ENCODE peak calls at places on chromosome 21, in seven cellular contexts. S, Q, F, M, G, K and R are unnamed samples.
A peak's percentile ranks its signal among the peaks of the same experiment; 100 is the strongest.

GRCh38 chr21:39115659-39116235 is 67.5 kb downstream of the PSMG1 start:
- DNase-seq in S (no peak), K (no peak), Q (no peak), F (peak; percentile 13), M (peak; percentile 5), G (no peak), R (no peak)

GRCh38 chr21:31873275-31873695 is 465 bp downstream of the HUNK start:
- DNase-seq in K (no peak), G (peak; percentile 37), S (peak; percentile 55), F (no peak), Q (no peak), M (no peak), R (no peak)

GRCh38 chr21:44405948-44406872 is 49.1 kb upstream of the LRRC3 start:
- DNase-seq in Q (no peak), K (no peak), F (peak; percentile 87), M (peak; percentile 85), G (no peak), S (no peak), R (no peak)

GRCh38 chr21:41641821-41642368 is 125.0 kb downstream of the RIPK4 start:
- DNase-seq in G (peak; percentile 39), F (peak; percentile 94), M (peak; percentile 94), S (no peak), K (no peak), Q (no peak), R (no peak)

GRCh38 chr21:43921979-43922945 is 57.2 kb downstream of the AGPAT3 start:
- DNase-seq in K (no peak), S (no peak), M (no peak), F (no peak), G (no peak), Q (no peak), R (peak; percentile 69)

GRCh38 chr21:42939581-42940413 is 14.4 kb upstream of the ERVH48-1 start:
- DNase-seq in G (peak; percentile 89), K (no peak), S (no peak), Q (no peak), F (peak; percentile 74), M (peak; percentile 91), R (no peak)

GRCh38 chr21:16388291-16388690 is 658.5 kb downstream of the USP25 start:
- DNase-seq in Q (no peak), F (no peak), M (no peak), G (no peak), K (no peak), S (no peak), R (no peak)

GRCh38 chr21:37582613-37583012 is 216.0 kb downstream of the DYRK1A start:
- DNase-seq in S (peak; percentile 48), M (peak; percentile 63), K (no peak), F (peak; percentile 38), G (peak; percentile 24), Q (no peak), R (no peak)

GRCh38 chr21:41612674-41613250 is 104.8 kb upstream of the TMPRSS2 start:
- DNase-seq in F (peak; percentile 53), K (peak; percentile 71), M (peak; percentile 98), G (peak; percentile 71), S (peak; percentile 78), Q (no peak), R (no peak)

GRCh38 chr21:44887807-44888580 is 14.5 kb upstream of the PTTG1IP start:
- DNase-seq in G (no peak), S (no peak), Q (no peak), M (no peak), F (no peak), K (no peak), R (no peak)

GRCh38 chr21:38849776-38850175 is 44.0 kb downstream of the ETS2 start:
- DNase-seq in Q (no peak), K (no peak), S (no peak), M (no peak), F (no peak), G (no peak), R (no peak)

GRCh38 chr21:25735895-25736597 is 1.3 kb downstream of the GABPA start:
- DNase-seq in S (no peak), G (no peak), F (no peak), K (no peak), M (peak; percentile 4), Q (peak; percentile 3), R (no peak)

GRCh38 chr21:44918581-44919033 is 2.1 kb downstream of the ITGB2 start:
- DNase-seq in K (no peak), Q (no peak), F (no peak), S (no peak), G (no peak), M (no peak), R (no peak)

GRCh38 chr21:31459457-31459856 is 115.4 kb upstream of the TIAM1 start:
- DNase-seq in G (no peak), Q (no peak), S (peak; percentile 48), M (no peak), F (no peak), K (no peak), R (no peak)

GRCh38 chr21:32993894-32994293 is 31.8 kb upstream of the OLIG2 start:
- DNase-seq in Q (no peak), S (no peak), G (no peak), F (no peak), M (no peak), K (no peak), R (no peak)

GRCh38 chr21:26883768-26884167 is 38.6 kb upstream of the ADAMTS1 start:
- DNase-seq in G (no peak), Q (no peak), K (no peak), S (no peak), F (no peak), M (peak; percentile 8), R (no peak)

GRCh38 chr21:16376673-16377072 is 646.9 kb downstream of the USP25 start:
- DNase-seq in G (no peak), M (no peak), S (no peak), Q (no peak), F (no peak), K (no peak), R (no peak)

GRCh38 chr21:33640697-33641338 is 723 bp downstream of the CRYZL1 start:
- DNase-seq in M (peak; percentile 27), G (peak; percentile 18), Q (no peak), F (no peak), K (no peak), S (peak; percentile 22), R (no peak)

GRCh38 chr21:32844653-32845443 is 73.3 kb upstream of the PAXBP1 start:
- DNase-seq in M (peak; percentile 72), G (no peak), Q (no peak), K (no peak), S (peak; percentile 24), F (no peak), R (no peak)

GRCh38 chr21:16086121-16086520 is 356.3 kb downstream of the USP25 start:
- DNase-seq in F (no peak), M (no peak), S (no peak), K (no peak), G (no peak), Q (no peak), R (no peak)

GRCh38 chr21:28725396-28725795 is 267.3 kb downstream of the LTN1 start:
- DNase-seq in F (no peak), Q (no peak), S (no peak), G (no peak), K (no peak), M (no peak), R (no peak)

GRCh38 chr21:43864806-43865470 is at the start of gene AGPAT3:
- DNase-seq in G (no peak), Q (peak; percentile 29), S (peak; percentile 59), F (no peak), K (no peak), M (peak; percentile 24), R (no peak)

GRCh38 chr21:39087238-39087975 is 95.8 kb downstream of the PSMG1 start:
- DNase-seq in K (no peak), M (peak; percentile 49), Q (no peak), G (no peak), S (no peak), F (no peak), R (no peak)

GRCh38 chr21:39630827-39631226 is 18.1 kb downstream of the B3GALT5 start:
- DNase-seq in M (peak; percentile 28), Q (no peak), F (peak; percentile 46), G (no peak), K (no peak), S (no peak), R (no peak)

GRCh38 chr21:31530364-31530763 is 129.1 kb upstream of the SOD1 start:
- DNase-seq in G (no peak), K (no peak), S (no peak), Q (no peak), M (no peak), F (no peak), R (no peak)

GRCh38 chr21:29072873-29073221 is 601 bp downstream of the CCT8 start:
- DNase-seq in M (peak; percentile 24), S (peak; percentile 29), G (no peak), Q (no peak), K (no peak), F (no peak), R (no peak)

GRCh38 chr21:15138475-15138874 is 73.7 kb upstream of the NRIP1 start:
- DNase-seq in M (no peak), K (no peak), G (peak; percentile 67), Q (no peak), F (no peak), S (no peak), R (no peak)

GRCh38 chr21:34936299-34936698 is 112.8 kb downstream of the RUNX1 start:
- DNase-seq in M (peak; percentile 43), K (no peak), F (no peak), G (no peak), Q (no peak), S (no peak), R (no peak)

GRCh38 chr21:46226146-46226545 is 2.4 kb downstream of the LSS start:
- DNase-seq in F (no peak), K (no peak), M (no peak), G (no peak), S (no peak), Q (no peak), R (no peak)

GRCh38 chr21:45366931-45367401 is 38.0 kb upstream of the COL18A1 start:
- DNase-seq in G (peak; percentile 65), S (no peak), M (peak; percentile 98), Q (no peak), F (peak; percentile 95), K (no peak), R (no peak)

GRCh38 chr21:45080639-45081414 is 6.4 kb downstream of the ADARB1 start:
- DNase-seq in F (peak; percentile 34), S (no peak), K (no peak), M (peak; percentile 59), G (no peak), Q (no peak), R (no peak)

GRCh38 chr21:41170442-41170841 is 2.5 kb downstream of the BACE2 start:
- DNase-seq in S (peak; percentile 66), M (peak; percentile 49), G (peak; percentile 73), Q (peak; percentile 13), F (peak; percentile 58), K (no peak), R (no peak)

GRCh38 chr21:26655466-26655865 is 82.4 kb upstream of the CYYR1 start:
- DNase-seq in S (no peak), M (no peak), F (no peak), Q (no peak), G (no peak), K (no peak), R (no peak)

GRCh38 chr21:42350899-42351543 is at the start of gene TFF2:
- DNase-seq in M (no peak), S (no peak), G (no peak), Q (no peak), F (no peak), K (no peak), R (no peak)

GRCh38 chr21:15309721-15310120 is 244.9 kb upstream of the NRIP1 start:
- DNase-seq in K (no peak), M (peak; percentile 12), Q (no peak), G (peak; percentile 58), F (no peak), S (no peak), R (no peak)